ENCODE peak calls at places on chromosome 1, in eight cellular contexts. One of them, this sample, is unnamed. For H3K36me3, the result is how much of the 10 kb centered on the place peaks cover.

GRCh38 chr1:155082941-155083541 is 4.4 kb downstream of the EFNA3 start:
- DNase-seq in uterus: no peak
- DNase-seq in heart left ventricle: no peak
- DNase-seq in cardiac muscle cell: no peak
- DNase-seq in neuronal stem cell: no peak
- DNase-seq in neural progenitor cell: no peak
- DNase-seq in ovary: no peak
- DNase-seq in endothelial cell of umbilical vein: no peak
- DNase-seq in this sample: no peak

GRCh38 chr1:199273837-199274379 is 635.1 kb downstream of the PTPRC start:
- DNase-seq in neural progenitor cell: no peak
- DNase-seq in endothelial cell of umbilical vein: peak
- DNase-seq in uterus: no peak
- DNase-seq in neuronal stem cell: no peak
- DNase-seq in cardiac muscle cell: peak
- DNase-seq in ovary: no peak
- DNase-seq in heart left ventricle: no peak
- DNase-seq in this sample: no peak

GRCh38 chr1:212498243-212498642 is 65.5 kb downstream of the NENF start:
- DNase-seq in cardiac muscle cell: peak
- DNase-seq in ovary: no peak
- DNase-seq in endothelial cell of umbilical vein: no peak
- DNase-seq in neuronal stem cell: no peak
- DNase-seq in uterus: peak
- DNase-seq in heart left ventricle: no peak
- DNase-seq in neural progenitor cell: no peak
- DNase-seq in this sample: no peak

GRCh38 chr1:153178922-153179321 is 24.3 kb upstream of the LELP1 start:
- DNase-seq in heart left ventricle: no peak
- DNase-seq in endothelial cell of umbilical vein: no peak
- DNase-seq in uterus: no peak
- DNase-seq in cardiac muscle cell: no peak
- DNase-seq in ovary: no peak
- DNase-seq in neural progenitor cell: no peak
- DNase-seq in neuronal stem cell: no peak
- DNase-seq in this sample: no peak

GRCh38 chr1:92017656-92018055 is 12.1 kb upstream of the EPHX4 start:
- DNase-seq in cardiac muscle cell: no peak
- DNase-seq in uterus: no peak
- DNase-seq in endothelial cell of umbilical vein: no peak
- DNase-seq in neuronal stem cell: no peak
- DNase-seq in neural progenitor cell: no peak
- DNase-seq in ovary: no peak
- DNase-seq in heart left ventricle: no peak
- DNase-seq in this sample: no peak

GRCh38 chr1:23381233-23381885 is 11.7 kb upstream of the ZNF436 start:
- DNase-seq in ovary: no peak
- DNase-seq in heart left ventricle: no peak
- DNase-seq in cardiac muscle cell: no peak
- DNase-seq in neuronal stem cell: no peak
- DNase-seq in uterus: no peak
- DNase-seq in neural progenitor cell: no peak
- DNase-seq in endothelial cell of umbilical vein: no peak
- DNase-seq in this sample: no peak

GRCh38 chr1:228871314-228872061 is 136.2 kb downstream of the RHOU start:
- DNase-seq in neuronal stem cell: no peak
- DNase-seq in cardiac muscle cell: no peak
- DNase-seq in ovary: no peak
- DNase-seq in uterus: no peak
- DNase-seq in endothelial cell of umbilical vein: no peak
- DNase-seq in heart left ventricle: no peak
- DNase-seq in neural progenitor cell: no peak
- DNase-seq in this sample: no peak

GRCh38 chr1:163315773-163316374 is 5.9 kb upstream of the NUF2 start:
- DNase-seq in neural progenitor cell: peak
- DNase-seq in cardiac muscle cell: peak
- DNase-seq in ovary: no peak
- DNase-seq in heart left ventricle: peak
- DNase-seq in neuronal stem cell: peak
- DNase-seq in uterus: peak
- DNase-seq in endothelial cell of umbilical vein: peak
- DNase-seq in this sample: peak

GRCh38 chr1:26069941-26070807 is 2.7 kb upstream of the TRIM63 start:
- DNase-seq in uterus: no peak
- DNase-seq in neuronal stem cell: no peak
- DNase-seq in ovary: no peak
- DNase-seq in cardiac muscle cell: no peak
- DNase-seq in neural progenitor cell: no peak
- DNase-seq in heart left ventricle: no peak
- DNase-seq in endothelial cell of umbilical vein: no peak
- DNase-seq in this sample: no peak

GRCh38 chr1:211260161-211261107 is 1.3 kb downstream of the RCOR3 start:
- DNase-seq in endothelial cell of umbilical vein: peak
- DNase-seq in heart left ventricle: peak
- DNase-seq in neuronal stem cell: peak
- DNase-seq in neural progenitor cell: peak
- DNase-seq in ovary: peak
- DNase-seq in uterus: peak
- DNase-seq in cardiac muscle cell: peak
- DNase-seq in this sample: peak

GRCh38 chr1:29758764-29759499 is 522.6 kb downstream of the PTPRU start:
- DNase-seq in uterus: no peak
- DNase-seq in ovary: no peak
- DNase-seq in neuronal stem cell: no peak
- DNase-seq in heart left ventricle: no peak
- DNase-seq in neural progenitor cell: no peak
- DNase-seq in cardiac muscle cell: no peak
- DNase-seq in endothelial cell of umbilical vein: no peak
- DNase-seq in this sample: no peak

GRCh38 chr1:54297596-54298283 is 97.8 kb downstream of the MRPL37 start:
- DNase-seq in heart left ventricle: no peak
- DNase-seq in cardiac muscle cell: no peak
- DNase-seq in uterus: no peak
- DNase-seq in endothelial cell of umbilical vein: peak
- DNase-seq in neural progenitor cell: peak
- DNase-seq in ovary: no peak
- DNase-seq in neuronal stem cell: peak
- DNase-seq in this sample: no peak

GRCh38 chr1:10867138-10867721 is 70.8 kb upstream of the CASZ1 start:
- DNase-seq in endothelial cell of umbilical vein: peak
- DNase-seq in heart left ventricle: peak
- DNase-seq in neural progenitor cell: peak
- DNase-seq in uterus: peak
- DNase-seq in ovary: peak
- DNase-seq in cardiac muscle cell: peak
- DNase-seq in neuronal stem cell: peak
- DNase-seq in this sample: peak

GRCh38 chr1:174005032-174005431 is 17.1 kb downstream of the RC3H1 start:
- DNase-seq in endothelial cell of umbilical vein: no peak
- DNase-seq in ovary: no peak
- DNase-seq in heart left ventricle: no peak
- DNase-seq in neuronal stem cell: no peak
- DNase-seq in cardiac muscle cell: peak
- DNase-seq in neural progenitor cell: no peak
- DNase-seq in uterus: no peak
- DNase-seq in this sample: no peak

GRCh38 chr1:157806431-157807149 is 13.3 kb downstream of the FCRL1 start:
- DNase-seq in cardiac muscle cell: no peak
- DNase-seq in ovary: no peak
- DNase-seq in heart left ventricle: no peak
- DNase-seq in neural progenitor cell: no peak
- DNase-seq in endothelial cell of umbilical vein: no peak
- DNase-seq in uterus: no peak
- DNase-seq in neuronal stem cell: no peak
- DNase-seq in this sample: no peak

GRCh38 chr1:24318988-24319863 is at the start of gene GRHL3:
- DNase-seq in uterus: no peak
- DNase-seq in cardiac muscle cell: no peak
- DNase-seq in neuronal stem cell: no peak
- DNase-seq in endothelial cell of umbilical vein: no peak
- DNase-seq in ovary: no peak
- DNase-seq in neural progenitor cell: no peak
- DNase-seq in heart left ventricle: no peak
- DNase-seq in this sample: no peak

GRCh38 chr1:15090373-15090772 is 63.2 kb upstream of the TMEM51 start:
- DNase-seq in heart left ventricle: peak
- DNase-seq in neural progenitor cell: peak
- DNase-seq in endothelial cell of umbilical vein: peak
- DNase-seq in cardiac muscle cell: no peak
- DNase-seq in uterus: no peak
- DNase-seq in ovary: peak
- DNase-seq in neuronal stem cell: peak
- DNase-seq in this sample: no peak
- H3K27ac ChIP-seq in heart left ventricle: no peak
- H3K27ac ChIP-seq in neural progenitor cell: no peak
- H3K27ac ChIP-seq in endothelial cell of umbilical vein: no peak
- H3K27ac ChIP-seq in cardiac muscle cell: peak
- H3K27ac ChIP-seq in uterus: peak
- H3K27ac ChIP-seq in ovary: no peak
- H3K27ac ChIP-seq in neuronal stem cell: no peak
- H3K27ac ChIP-seq in this sample: no peak

DNA sequence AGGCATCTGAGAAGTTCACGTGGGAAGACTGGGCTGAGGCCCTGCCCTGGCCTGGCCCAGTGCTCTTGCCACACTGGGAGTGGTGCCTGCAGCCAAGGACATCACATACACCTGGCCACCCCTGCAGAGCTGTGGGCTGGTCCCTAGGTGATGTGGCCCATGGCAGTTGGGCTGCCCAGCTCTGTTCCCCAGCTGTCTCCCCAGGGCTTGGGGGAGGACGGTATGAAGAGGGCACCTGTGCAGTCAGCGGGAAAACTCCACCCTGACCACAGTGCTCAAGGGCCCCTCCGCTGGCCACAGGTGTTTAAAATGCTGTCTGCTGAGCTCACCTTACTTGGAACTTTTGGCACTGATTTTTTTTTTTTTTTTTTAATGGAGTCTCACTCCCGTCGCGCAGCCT is 120.4 kb upstream of the SLC25A33 start:
- DNase-seq in uterus: no peak
- DNase-seq in endothelial cell of umbilical vein: no peak
- DNase-seq in ovary: no peak
- DNase-seq in neuronal stem cell: no peak
- DNase-seq in heart left ventricle: no peak
- DNase-seq in neural progenitor cell: no peak
- DNase-seq in cardiac muscle cell: no peak
- DNase-seq in this sample: no peak
- H3K36me3 ChIP-seq in uterus: under half
- H3K36me3 ChIP-seq in endothelial cell of umbilical vein: under half
- H3K36me3 ChIP-seq in ovary: under half
- H3K36me3 ChIP-seq in neuronal stem cell: under half
- H3K36me3 ChIP-seq in heart left ventricle: under half
- H3K36me3 ChIP-seq in neural progenitor cell: under half
- H3K36me3 ChIP-seq in cardiac muscle cell: under half
- H3K36me3 ChIP-seq in this sample: under half

DNA sequence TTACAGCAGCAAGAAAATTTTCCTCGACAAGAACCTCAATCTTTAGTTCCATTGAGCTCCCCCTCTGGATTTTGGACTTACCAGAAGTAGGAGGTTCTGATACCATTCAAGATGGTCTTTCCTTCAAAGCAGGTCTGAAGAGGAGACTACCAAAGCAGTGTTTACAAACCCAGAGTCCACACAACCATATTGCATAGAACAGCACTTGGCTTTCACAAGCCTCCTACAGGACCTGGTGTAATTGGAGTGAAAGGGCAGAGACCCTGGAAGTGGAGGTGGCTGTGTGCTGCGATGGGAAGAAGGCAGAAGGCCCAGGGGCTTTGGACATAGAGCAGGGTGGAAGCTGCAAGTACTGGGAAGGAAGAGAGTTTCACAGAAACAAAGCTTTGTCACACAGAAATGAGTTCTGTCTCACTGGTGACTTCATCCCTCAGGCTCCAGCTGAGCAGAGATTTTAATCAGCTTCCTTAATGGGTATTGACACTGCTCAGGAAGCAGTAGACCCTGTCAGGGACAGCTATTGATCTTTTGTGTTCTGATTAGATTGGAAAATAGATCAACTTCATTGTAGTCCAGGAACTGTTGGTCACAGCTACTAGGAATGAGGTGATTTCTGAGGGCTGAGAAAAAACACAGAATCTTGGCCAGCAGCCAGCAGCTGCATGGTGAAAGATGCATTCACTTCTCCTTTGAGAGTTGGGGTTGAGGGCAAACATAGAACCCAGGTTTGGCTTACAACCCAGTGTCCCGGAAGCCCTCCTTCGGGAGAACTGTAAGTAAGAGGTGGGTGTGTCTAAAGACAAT is 124.0 kb downstream of the SYT2 start:
- DNase-seq in ovary: no peak
- DNase-seq in heart left ventricle: peak
- DNase-seq in neuronal stem cell: no peak
- DNase-seq in neural progenitor cell: no peak
- DNase-seq in endothelial cell of umbilical vein: peak
- DNase-seq in cardiac muscle cell: peak
- DNase-seq in uterus: peak
- DNase-seq in this sample: no peak
- H3K27ac ChIP-seq in ovary: no peak
- H3K27ac ChIP-seq in heart left ventricle: peak
- H3K27ac ChIP-seq in neuronal stem cell: no peak
- H3K27ac ChIP-seq in neural progenitor cell: no peak
- H3K27ac ChIP-seq in endothelial cell of umbilical vein: peak
- H3K27ac ChIP-seq in cardiac muscle cell: peak
- H3K27ac ChIP-seq in uterus: peak
- H3K27ac ChIP-seq in this sample: no peak

GRCh38 chr1:110265186-110265585 is 55.1 kb downstream of the KCNC4 start:
- DNase-seq in neuronal stem cell: no peak
- DNase-seq in cardiac muscle cell: no peak
- DNase-seq in endothelial cell of umbilical vein: no peak
- DNase-seq in ovary: no peak
- DNase-seq in heart left ventricle: no peak
- DNase-seq in neural progenitor cell: no peak
- DNase-seq in uterus: no peak
- DNase-seq in this sample: no peak

GRCh38 chr1:110262846-110263631 is 52.9 kb downstream of the KCNC4 start:
- DNase-seq in neuronal stem cell: no peak
- DNase-seq in neural progenitor cell: no peak
- DNase-seq in endothelial cell of umbilical vein: no peak
- DNase-seq in ovary: no peak
- DNase-seq in cardiac muscle cell: no peak
- DNase-seq in uterus: no peak
- DNase-seq in heart left ventricle: no peak
- DNase-seq in this sample: peak

GRCh38 chr1:110262296-110262695 is 52.2 kb downstream of the KCNC4 start:
- DNase-seq in neuronal stem cell: no peak
- DNase-seq in cardiac muscle cell: no peak
- DNase-seq in neural progenitor cell: no peak
- DNase-seq in heart left ventricle: no peak
- DNase-seq in endothelial cell of umbilical vein: no peak
- DNase-seq in uterus: no peak
- DNase-seq in ovary: no peak
- DNase-seq in this sample: no peak

GRCh38 chr1:110267260-110267659 is 57.1 kb downstream of the KCNC4 start:
- DNase-seq in heart left ventricle: no peak
- DNase-seq in endothelial cell of umbilical vein: no peak
- DNase-seq in ovary: no peak
- DNase-seq in cardiac muscle cell: peak
- DNase-seq in neuronal stem cell: no peak
- DNase-seq in neural progenitor cell: no peak
- DNase-seq in uterus: no peak
- DNase-seq in this sample: no peak

DNA sequence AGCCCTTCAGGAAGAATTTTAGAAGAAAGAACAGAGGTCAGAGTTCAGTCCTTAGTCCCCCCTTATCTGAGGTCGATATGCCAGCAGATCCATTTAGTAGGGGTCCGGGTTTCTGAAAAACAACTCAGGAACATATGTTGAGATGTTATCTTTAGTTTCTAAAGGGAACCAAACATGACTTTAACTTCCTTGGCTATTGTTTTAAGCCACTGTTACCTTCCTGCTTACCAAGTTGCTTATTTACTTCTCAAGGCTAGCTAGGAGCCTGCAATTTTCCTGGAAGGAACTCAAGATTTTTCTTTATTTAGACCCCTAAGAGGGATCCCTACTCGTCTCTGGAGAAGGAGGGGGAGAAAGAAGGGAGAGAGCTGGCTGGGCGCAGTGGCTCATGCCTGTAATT is 54.3 kb downstream of the KCNC4 start:
- DNase-seq in neural progenitor cell: no peak
- DNase-seq in uterus: no peak
- DNase-seq in endothelial cell of umbilical vein: peak
- DNase-seq in cardiac muscle cell: no peak
- DNase-seq in neuronal stem cell: no peak
- DNase-seq in heart left ventricle: no peak
- DNase-seq in ovary: no peak
- DNase-seq in this sample: no peak
- H3K36me3 ChIP-seq in neural progenitor cell: under half
- H3K36me3 ChIP-seq in uterus: under half
- H3K36me3 ChIP-seq in endothelial cell of umbilical vein: under half
- H3K36me3 ChIP-seq in cardiac muscle cell: under half
- H3K36me3 ChIP-seq in neuronal stem cell: under half
- H3K36me3 ChIP-seq in heart left ventricle: under half
- H3K36me3 ChIP-seq in ovary: under half
- H3K36me3 ChIP-seq in this sample: under half

This sample was measured in CD4-positive, alpha-beta memory T cell.